ENCODE peak calls at places on chromosomes 2 and 18, in four cellular contexts. B is adrenal gland, H is HCT116, U is H54. Y is an unnamed sample.

GRCh38 chr2:1707771-1708351 is 36.5 kb downstream of the PXDN start:
- DNase-seq in B (no peak), H (no peak), U (no peak), Y (peak)

GRCh38 chr2:203808041-203808750 is 59.4 kb upstream of the CTLA4 start:
- DNase-seq in B (no peak), H (no peak), U (no peak), Y (no peak)

GRCh38 chr2:121955313-121956211 is 200.1 kb downstream of the TSN start:
- DNase-seq in B (no peak), H (no peak), U (no peak), Y (no peak)

GRCh38 chr2:172084734-172085459 is 410 bp upstream of the DLX1 start:
- DNase-seq in B (peak), H (peak), U (peak), Y (peak)

GRCh38 chr2:119852214-119852613 is 92.5 kb downstream of the PTPN4 start:
- DNase-seq in B (no peak), H (no peak), U (no peak), Y (no peak)

GRCh38 chr2:200338692-200339091 is 32.2 kb downstream of the SPATS2L start:
- DNase-seq in B (peak), H (no peak), U (no peak), Y (no peak)

GRCh38 chr18:76801567-76802505 is 20.5 kb upstream of the ZNF236 start:
- DNase-seq in B (peak), H (no peak), U (peak), Y (peak)

GRCh38 chr2:238936162-238937052 is 88.5 kb downstream of the TWIST2 start:
- DNase-seq in B (no peak), H (no peak), U (no peak), Y (no peak)

GRCh38 chr2:132797551-132797950 is 127.5 kb upstream of the LYPD1 start:
- DNase-seq in B (no peak), H (no peak), U (no peak), Y (no peak)

GRCh38 chr2:142531375-142531774 is 346.1 kb upstream of the KYNU start:
- DNase-seq in B (no peak), H (peak), U (no peak), Y (no peak)

GRCh38 chr2:144516981-144517824 is 2.7 kb downstream of the ZEB2 start:
- DNase-seq in B (peak), H (no peak), U (no peak), Y (peak)

GRCh38 chr18:51540562-51540961 is 343.1 kb upstream of the MEX3C start:
- DNase-seq in B (no peak), H (no peak), U (no peak), Y (no peak)

GRCh38 chr2:168231609-168232241 is 15.7 kb downstream of the STK39 start:
- DNase-seq in B (no peak), H (no peak), U (no peak), Y (no peak)

GRCh38 chr2:40251146-40251545 is 200.7 kb downstream of the SLC8A1 start:
- DNase-seq in B (no peak), H (no peak), U (no peak), Y (no peak)

GRCh38 chr2:24334245-24334633 is 26.1 kb downstream of the ITSN2 start:
- DNase-seq in B (peak), H (no peak), U (no peak), Y (no peak)

GRCh38 chr18:21191596-21192307 is 50.3 kb upstream of the GREB1L start:
- DNase-seq in B (peak), H (peak), U (peak), Y (peak)

GRCh38 chr18:74456409-74457042 is 582 bp downstream of the DIPK1C start:
- DNase-seq in B (no peak), H (no peak), U (no peak), Y (no peak)

GRCh38 chr18:36516726-36517125 is 219.2 kb downstream of the FHOD3 start:
- DNase-seq in B (no peak), H (no peak), U (no peak), Y (no peak)

GRCh38 chr2:219125886-219126270 is 34.7 kb downstream of the NHEJ1 start:
- DNase-seq in B (no peak), H (no peak), U (no peak), Y (no peak)

GRCh38 chr2:219123356-219124143 is 37.1 kb downstream of the NHEJ1 start:
- DNase-seq in B (no peak), H (no peak), U (no peak), Y (no peak)

GRCh38 chr2:219124379-219125110 is 36.1 kb downstream of the NHEJ1 start:
- DNase-seq in B (peak), H (no peak), U (no peak), Y (peak)

GRCh38 chr2:219126555-219126954 is 34.1 kb downstream of the NHEJ1 start:
- DNase-seq in B (no peak), H (no peak), U (no peak), Y (no peak)

DNA sequence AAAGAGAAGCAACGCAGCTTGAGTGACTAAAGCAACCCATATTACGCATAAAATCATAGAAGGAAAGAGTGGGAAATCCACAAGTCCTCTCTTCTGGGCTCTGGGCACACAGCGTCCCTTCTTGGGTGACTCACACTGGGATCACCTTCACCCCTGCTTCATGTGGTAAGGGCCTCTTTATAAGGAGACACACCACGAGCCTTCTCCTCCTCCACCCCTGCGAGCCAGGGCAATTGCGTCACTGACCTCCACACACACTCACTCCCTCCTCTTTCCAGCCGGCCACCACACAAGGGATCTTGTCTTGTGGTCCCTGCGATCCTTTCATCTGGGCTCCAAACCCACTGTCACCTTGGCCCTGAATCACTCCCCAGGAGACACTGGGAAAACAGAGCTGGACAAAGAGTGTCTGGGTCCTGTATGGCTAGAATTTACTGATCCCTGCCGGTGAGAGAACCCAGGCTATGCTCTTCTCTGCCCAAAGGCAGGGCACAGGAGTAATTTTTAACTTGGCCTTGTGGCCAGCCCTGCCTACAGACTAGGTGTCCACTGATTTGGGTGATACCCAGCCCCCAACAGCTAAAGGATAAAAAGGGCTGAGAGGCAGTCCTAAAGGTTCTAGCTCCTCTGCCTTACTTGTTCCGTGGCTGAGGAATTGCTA is 35.3 kb downstream of the NHEJ1 start:
- DNase-seq in B (peak), H (peak), U (peak), Y (peak)
- TF ChIP-seq POLR2A in B (no peak), H (no peak), U (no peak), Y (no peak)

DNA sequence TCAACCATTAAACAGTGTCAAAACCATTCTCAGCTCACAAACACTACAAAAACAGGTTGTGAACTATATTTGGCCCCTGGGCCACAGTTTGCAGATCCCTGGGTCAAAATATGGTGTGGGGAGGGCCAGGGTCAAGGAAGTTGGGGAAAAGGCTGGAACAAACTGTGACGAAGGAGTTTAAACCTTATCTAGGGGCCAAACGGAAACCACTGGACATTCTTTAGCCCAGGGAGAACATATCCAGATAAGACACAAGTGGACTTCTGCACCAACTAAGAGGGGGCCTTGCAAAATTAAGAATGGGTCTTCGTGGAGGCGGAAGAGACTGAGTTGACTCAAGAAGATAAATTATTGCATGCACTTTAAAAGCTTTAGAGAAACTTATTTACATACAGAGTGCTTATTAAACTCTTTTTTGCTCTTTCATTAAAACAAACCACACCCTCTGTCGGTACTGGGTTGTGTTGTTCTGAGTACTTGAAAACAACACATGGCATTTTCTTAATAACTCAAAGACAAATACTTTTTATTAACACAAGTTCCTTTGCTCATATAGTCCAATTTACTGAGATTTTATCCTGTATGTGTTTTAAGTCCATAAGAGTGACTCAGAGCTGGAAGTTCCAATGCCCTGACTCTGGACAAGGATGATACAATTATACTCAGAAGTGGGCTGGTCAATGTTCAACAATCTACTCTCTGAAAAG is 5.3 kb upstream of the ASAP2 start:
- DNase-seq in B (no peak), H (no peak), U (peak), Y (no peak)
- TF ChIP-seq POLR2A in B (no peak), H (no peak), U (no peak), Y (no peak)

GRCh38 chr18:3455938-3456685 is 6.1 kb downstream of the TGIF1 start:
- DNase-seq in B (no peak), H (no peak), U (no peak), Y (no peak)
- TF ChIP-seq POLR2A in B (no peak), H (no peak), U (no peak), Y (no peak)

DNA sequence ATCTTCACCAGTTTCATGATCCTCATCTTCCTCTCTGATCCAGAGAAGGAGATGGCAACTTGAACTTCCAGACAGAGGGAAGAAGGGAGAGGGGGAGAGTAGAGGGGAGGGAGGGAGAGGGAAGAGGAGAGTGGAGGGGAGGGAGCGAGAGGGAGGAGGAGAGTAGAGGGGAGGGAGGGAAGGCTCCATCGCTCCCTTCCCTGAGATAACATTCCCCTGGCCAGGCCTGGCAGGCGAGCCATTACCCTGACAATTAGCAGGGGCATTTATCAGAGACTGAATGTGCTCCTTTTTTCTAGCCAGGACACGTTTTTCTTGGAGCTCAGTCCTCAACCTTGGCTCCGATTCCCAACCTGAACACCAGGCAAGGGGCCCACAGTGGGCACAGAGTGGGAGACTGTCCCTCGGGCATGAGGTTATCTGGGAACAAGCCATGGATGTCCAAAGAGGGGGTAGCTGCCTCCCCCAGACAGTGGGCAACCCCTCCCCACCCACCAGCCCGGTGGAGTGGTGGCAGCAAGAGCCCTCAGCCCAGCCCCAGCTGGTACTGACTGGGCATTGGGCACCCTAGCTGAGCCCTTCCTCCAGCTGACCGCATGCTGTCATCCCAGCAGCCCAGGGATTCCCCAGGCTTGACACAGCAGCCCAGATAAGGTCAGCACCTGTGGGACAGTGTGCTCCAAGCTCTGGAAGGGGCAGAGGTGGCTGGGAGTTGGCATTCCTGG is 81.8 kb downstream of the TNS1 start:
- DNase-seq in B (peak), H (no peak), U (no peak), Y (no peak)
- TF ChIP-seq POLR2A in B (no peak), H (no peak), U (no peak), Y (no peak)

GRCh38 chr18:62182220-62182619 is 4.6 kb downstream of the PIGN start:
- DNase-seq in B (no peak), H (no peak), U (no peak), Y (peak)
- TF ChIP-seq POLR2A in B (no peak), H (no peak), U (no peak), Y (no peak)

GRCh38 chr2:134369220-134369902 is 115.5 kb downstream of the MGAT5 start:
- DNase-seq in B (no peak), H (no peak), U (no peak), Y (no peak)
- TF ChIP-seq POLR2A in B (no peak), H (no peak), U (no peak), Y (no peak)

DNA sequence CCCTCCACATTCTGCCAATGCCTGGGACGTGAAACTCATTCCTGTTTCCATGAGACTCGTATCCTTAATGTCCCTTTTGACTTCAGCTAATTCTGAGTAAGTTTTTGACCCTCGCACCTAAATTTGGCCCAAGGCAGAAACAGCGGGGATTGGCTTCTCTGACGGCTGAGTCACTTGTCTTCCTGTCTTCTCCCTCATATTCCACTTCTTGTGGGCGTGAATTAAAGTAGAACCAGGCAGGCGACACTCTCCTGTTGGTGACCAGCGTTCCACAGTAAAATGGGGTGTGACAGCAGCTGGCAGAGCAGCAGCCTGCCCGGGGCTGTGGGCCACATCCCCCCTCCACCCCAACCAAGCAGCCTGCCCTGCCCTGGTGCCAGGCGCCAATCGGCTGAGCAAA is 15.5 kb downstream of the TTC32 start:
- DNase-seq in B (no peak), H (no peak), U (no peak), Y (no peak)
- TF ChIP-seq POLR2A in B (no peak), H (no peak), U (no peak), Y (no peak)

Y was measured in NB4.